ENCODE peak calls at places on chromosomes 2 and 18, in seven cellular contexts. T, N, I, B, G, D and M are unnamed samples.

GRCh38 chr18:67590571-67591141 is 74.1 kb upstream of the DSEL start:
- DNase-seq in I (no peak), G (peak), D (no peak), N (peak), B (no peak), T (peak), M (no peak)

GRCh38 chr18:79903071-79903635 is 48.3 kb downstream of the SLC66A2 start:
- DNase-seq in B (no peak), D (no peak), T (no peak), I (no peak), N (no peak), G (no peak), M (no peak)

GRCh38 chr18:55790296-55790695 is 202.3 kb upstream of the TCF4 start:
- DNase-seq in B (no peak), D (no peak), G (peak), T (peak), I (no peak), N (peak), M (peak)

GRCh38 chr2:140580799-140581198 is 1550.0 kb downstream of the LRP1B start:
- DNase-seq in D (no peak), N (peak), T (peak), I (no peak), G (peak), B (no peak), M (no peak)

GRCh38 chr18:61606759-61607158 is 273.5 kb downstream of the CDH20 start:
- DNase-seq in T (peak), N (peak), B (no peak), D (no peak), I (no peak), G (peak), M (peak)

GRCh38 chr2:168948621-168949212 is 47.6 kb downstream of the G6PC2 start:
- DNase-seq in D (no peak), B (no peak), N (peak), T (peak), G (peak), I (no peak), M (peak)

GRCh38 chr2:154449951-154450658 is 248.4 kb upstream of the KCNJ3 start:
- DNase-seq in T (no peak), D (no peak), N (peak), B (no peak), G (no peak), I (no peak), M (no peak)

GRCh38 chr2:28276807-28277206 is 115.9 kb upstream of the FOSL2 start:
- DNase-seq in B (no peak), G (no peak), N (no peak), D (no peak), I (no peak), T (no peak), M (no peak)

GRCh38 chr2:62038980-62039771 is 133.7 kb downstream of the COMMD1 start:
- DNase-seq in B (no peak), N (no peak), G (peak), D (peak), I (no peak), T (peak), M (peak)

GRCh38 chr2:201500534-201500933 is 49.0 kb downstream of the STRADB start:
- DNase-seq in I (no peak), B (no peak), T (no peak), N (no peak), D (no peak), G (peak), M (no peak)

GRCh38 chr18:76487782-76488181 is 7.3 kb downstream of the ZNF516 start:
- DNase-seq in T (no peak), N (no peak), G (no peak), I (no peak), B (peak), D (no peak), M (no peak)

GRCh38 chr2:120939595-120940318 is 204.1 kb downstream of the GLI2 start:
- DNase-seq in I (no peak), T (peak), B (no peak), N (peak), D (no peak), G (peak), M (peak)

GRCh38 chr2:170310876-170311502 is 133.0 kb downstream of the MYO3B start:
- DNase-seq in T (no peak), I (no peak), B (no peak), D (peak), N (no peak), G (no peak), M (no peak)

GRCh38 chr2:218402911-218403411 is 3.3 kb downstream of the CTDSP1 start:
- DNase-seq in N (peak), T (no peak), B (no peak), G (no peak), I (no peak), D (no peak), M (no peak)

GRCh38 chr2:197675246-197675645 is at the start of gene RFTN2:
- DNase-seq in D (no peak), I (no peak), T (no peak), N (no peak), B (no peak), G (peak), M (no peak)

GRCh38 chr2:28753043-28753683 is 1.5 kb downstream of the PPP1CB start:
- DNase-seq in G (peak), I (no peak), T (peak), N (peak), B (no peak), D (peak), M (peak)

GRCh38 chr2:120735750-120736170 is at the start of gene GLI2:
- DNase-seq in T (peak), G (peak), I (peak), B (peak), D (peak), N (peak), M (peak)

GRCh38 chr2:69946351-69947077 is 14.9 kb downstream of the ASPRV1 start:
- DNase-seq in N (no peak), D (peak), B (no peak), T (peak), I (no peak), G (peak), M (peak)

GRCh38 chr2:19911799-19912509 is 10.2 kb upstream of the TTC32 start:
- DNase-seq in D (no peak), I (no peak), N (no peak), G (peak), T (peak), B (no peak), M (peak)

GRCh38 chr2:159091381-159091780 is 122.9 kb downstream of the TANC1 start:
- DNase-seq in N (no peak), D (no peak), B (no peak), T (peak), G (peak), I (no peak), M (no peak)

GRCh38 chr2:148936857-148937450 is 61.9 kb downstream of the KIF5C start:
- DNase-seq in I (no peak), T (no peak), G (no peak), N (no peak), B (no peak), D (no peak), M (no peak)

GRCh38 chr18:58004317-58004716 is 39.7 kb upstream of the NEDD4L start:
- DNase-seq in G (peak), D (no peak), T (peak), B (no peak), N (no peak), I (no peak), M (peak)